ENCODE peak calls at places on chromosomes 16 and 17, in seven cellular contexts. One of them, this sample, is unnamed.

GRCh38 chr16:72203401-72203800 is 31.4 kb upstream of the PMFBP1 start:
- DNase-seq in sigmoid colon: no peak
- DNase-seq in IMR-90: peak
- DNase-seq in AG10803: peak
- DNase-seq in heart right ventricle: no peak
- DNase-seq in tibial artery: peak
- DNase-seq in A673: peak
- DNase-seq in this sample: peak

GRCh38 chr16:72474511-72475123 is 302.7 kb upstream of the PMFBP1 start:
- DNase-seq in sigmoid colon: no peak
- DNase-seq in A673: no peak
- DNase-seq in tibial artery: no peak
- DNase-seq in IMR-90: peak
- DNase-seq in AG10803: peak
- DNase-seq in heart right ventricle: no peak
- DNase-seq in this sample: peak

GRCh38 chr16:88703486-88704309 is 2.5 kb downstream of the RNF166 start:
- DNase-seq in heart right ventricle: peak
- DNase-seq in sigmoid colon: no peak
- DNase-seq in AG10803: no peak
- DNase-seq in A673: peak
- DNase-seq in IMR-90: no peak
- DNase-seq in tibial artery: no peak
- DNase-seq in this sample: no peak

GRCh38 chr16:47060596-47060995 is 83.1 kb downstream of the NETO2 start:
- DNase-seq in AG10803: no peak
- DNase-seq in tibial artery: peak
- DNase-seq in heart right ventricle: no peak
- DNase-seq in A673: no peak
- DNase-seq in sigmoid colon: peak
- DNase-seq in IMR-90: no peak
- DNase-seq in this sample: no peak

GRCh38 chr17:57211010-57211411 is 45.3 kb upstream of the MSI2 start:
- DNase-seq in IMR-90: no peak
- DNase-seq in tibial artery: no peak
- DNase-seq in A673: no peak
- DNase-seq in AG10803: no peak
- DNase-seq in heart right ventricle: no peak
- DNase-seq in sigmoid colon: no peak
- DNase-seq in this sample: no peak

GRCh38 chr16:89711601-89712475 is 8.9 kb downstream of the VPS9D1 start:
- DNase-seq in IMR-90: peak
- DNase-seq in A673: peak
- DNase-seq in AG10803: no peak
- DNase-seq in sigmoid colon: no peak
- DNase-seq in tibial artery: no peak
- DNase-seq in heart right ventricle: peak
- DNase-seq in this sample: peak

GRCh38 chr16:67672739-67673662 is 6.4 kb downstream of the C16orf86 start:
- DNase-seq in tibial artery: no peak
- DNase-seq in IMR-90: peak
- DNase-seq in AG10803: peak
- DNase-seq in A673: peak
- DNase-seq in heart right ventricle: peak
- DNase-seq in sigmoid colon: peak
- DNase-seq in this sample: peak

GRCh38 chr16:81551141-81551808 is 106.7 kb downstream of the CMIP start:
- DNase-seq in tibial artery: no peak
- DNase-seq in IMR-90: peak
- DNase-seq in A673: peak
- DNase-seq in sigmoid colon: no peak
- DNase-seq in AG10803: peak
- DNase-seq in heart right ventricle: no peak
- DNase-seq in this sample: peak

GRCh38 chr17:35878361-35878760 is 1.8 kb downstream of the CCL5 start:
- DNase-seq in sigmoid colon: no peak
- DNase-seq in tibial artery: no peak
- DNase-seq in heart right ventricle: no peak
- DNase-seq in AG10803: no peak
- DNase-seq in A673: no peak
- DNase-seq in IMR-90: no peak
- DNase-seq in this sample: no peak

GRCh38 chr17:48843172-48843900 is 12.5 kb downstream of the CALCOCO2 start:
- DNase-seq in heart right ventricle: no peak
- DNase-seq in tibial artery: no peak
- DNase-seq in sigmoid colon: no peak
- DNase-seq in A673: no peak
- DNase-seq in IMR-90: peak
- DNase-seq in AG10803: peak
- DNase-seq in this sample: no peak

GRCh38 chr17:78396436-78397335 is 18.2 kb downstream of the PGS1 start:
- DNase-seq in IMR-90: no peak
- DNase-seq in heart right ventricle: peak
- DNase-seq in sigmoid colon: no peak
- DNase-seq in AG10803: no peak
- DNase-seq in tibial artery: peak
- DNase-seq in A673: no peak
- DNase-seq in this sample: peak

GRCh38 chr17:67779098-67779672 is 46.1 kb upstream of the BPTF start:
- DNase-seq in tibial artery: no peak
- DNase-seq in AG10803: peak
- DNase-seq in IMR-90: peak
- DNase-seq in sigmoid colon: peak
- DNase-seq in A673: peak
- DNase-seq in heart right ventricle: peak
- DNase-seq in this sample: peak

GRCh38 chr17:38455288-38455915 is 27.1 kb downstream of the ARHGAP23 start:
- DNase-seq in A673: no peak
- DNase-seq in heart right ventricle: no peak
- DNase-seq in AG10803: no peak
- DNase-seq in sigmoid colon: no peak
- DNase-seq in tibial artery: no peak
- DNase-seq in IMR-90: no peak
- DNase-seq in this sample: no peak

GRCh38 chr17:57077000-57077399 is 8.0 kb upstream of the AKAP1 start:
- DNase-seq in A673: no peak
- DNase-seq in AG10803: no peak
- DNase-seq in tibial artery: no peak
- DNase-seq in heart right ventricle: no peak
- DNase-seq in sigmoid colon: no peak
- DNase-seq in IMR-90: no peak
- DNase-seq in this sample: no peak

GRCh38 chr17:56165017-56165720 is 11.9 kb downstream of the ANKFN1 start:
- DNase-seq in tibial artery: no peak
- DNase-seq in sigmoid colon: no peak
- DNase-seq in A673: no peak
- DNase-seq in IMR-90: peak
- DNase-seq in heart right ventricle: no peak
- DNase-seq in AG10803: peak
- DNase-seq in this sample: no peak

GRCh38 chr17:73536700-73537680 is 107.3 kb downstream of the SDK2 start:
- DNase-seq in sigmoid colon: no peak
- DNase-seq in AG10803: no peak
- DNase-seq in A673: no peak
- DNase-seq in heart right ventricle: no peak
- DNase-seq in tibial artery: no peak
- DNase-seq in IMR-90: no peak
- DNase-seq in this sample: no peak

GRCh38 chr17:6070895-6071511 is 824 bp downstream of the WSCD1 start:
- DNase-seq in sigmoid colon: no peak
- DNase-seq in tibial artery: no peak
- DNase-seq in heart right ventricle: no peak
- DNase-seq in AG10803: peak
- DNase-seq in IMR-90: no peak
- DNase-seq in A673: no peak
- DNase-seq in this sample: no peak

GRCh38 chr17:4206945-4207344 is 56.8 kb downstream of the ANKFY1 start:
- DNase-seq in IMR-90: no peak
- DNase-seq in heart right ventricle: no peak
- DNase-seq in sigmoid colon: no peak
- DNase-seq in tibial artery: no peak
- DNase-seq in AG10803: no peak
- DNase-seq in A673: no peak
- DNase-seq in this sample: no peak

GRCh38 chr16:50841081-50841886 is 99.4 kb downstream of the CYLD start:
- DNase-seq in sigmoid colon: no peak
- DNase-seq in AG10803: no peak
- DNase-seq in IMR-90: no peak
- DNase-seq in A673: no peak
- DNase-seq in tibial artery: no peak
- DNase-seq in heart right ventricle: no peak
- DNase-seq in this sample: peak

GRCh38 chr16:74991593-74992403 is 6.9 kb upstream of the WDR59 start:
- DNase-seq in IMR-90: no peak
- DNase-seq in A673: no peak
- DNase-seq in heart right ventricle: no peak
- DNase-seq in sigmoid colon: no peak
- DNase-seq in AG10803: no peak
- DNase-seq in tibial artery: no peak
- DNase-seq in this sample: no peak

GRCh38 chr17:79019631-79020584 is 4.1 kb upstream of the C1QTNF1 start:
- DNase-seq in IMR-90: peak
- DNase-seq in heart right ventricle: peak
- DNase-seq in A673: peak
- DNase-seq in sigmoid colon: peak
- DNase-seq in AG10803: peak
- DNase-seq in tibial artery: peak
- DNase-seq in this sample: peak

GRCh38 chr17:17664073-17664470 is 17.2 kb upstream of the RAI1 start:
- DNase-seq in IMR-90: no peak
- DNase-seq in A673: no peak
- DNase-seq in AG10803: no peak
- DNase-seq in sigmoid colon: no peak
- DNase-seq in tibial artery: no peak
- DNase-seq in heart right ventricle: no peak
- DNase-seq in this sample: no peak

GRCh38 chr17:17665255-17665654 is 16.0 kb upstream of the RAI1 start:
- DNase-seq in AG10803: no peak
- DNase-seq in IMR-90: no peak
- DNase-seq in sigmoid colon: no peak
- DNase-seq in heart right ventricle: no peak
- DNase-seq in A673: no peak
- DNase-seq in tibial artery: no peak
- DNase-seq in this sample: no peak

GRCh38 chr17:17661134-17661533 is 20.1 kb upstream of the RAI1 start:
- DNase-seq in IMR-90: no peak
- DNase-seq in AG10803: no peak
- DNase-seq in tibial artery: no peak
- DNase-seq in A673: no peak
- DNase-seq in heart right ventricle: no peak
- DNase-seq in sigmoid colon: no peak
- DNase-seq in this sample: no peak

GRCh38 chr17:17661834-17662233 is 19.4 kb upstream of the RAI1 start:
- DNase-seq in AG10803: no peak
- DNase-seq in A673: no peak
- DNase-seq in IMR-90: no peak
- DNase-seq in heart right ventricle: no peak
- DNase-seq in sigmoid colon: no peak
- DNase-seq in tibial artery: no peak
- DNase-seq in this sample: no peak

GRCh38 chr17:17663160-17664072 is 17.8 kb upstream of the RAI1 start:
- DNase-seq in A673: peak
- DNase-seq in AG10803: peak
- DNase-seq in heart right ventricle: peak
- DNase-seq in sigmoid colon: peak
- DNase-seq in IMR-90: peak
- DNase-seq in tibial artery: no peak
- DNase-seq in this sample: peak
- TF ChIP-seq CTCF in A673: no peak
- TF ChIP-seq CTCF in AG10803: no peak
- TF ChIP-seq CTCF in heart right ventricle: no peak
- TF ChIP-seq CTCF in sigmoid colon: no peak
- TF ChIP-seq CTCF in IMR-90: no peak
- TF ChIP-seq CTCF in tibial artery: no peak
- TF ChIP-seq CTCF in this sample: no peak

DNA sequence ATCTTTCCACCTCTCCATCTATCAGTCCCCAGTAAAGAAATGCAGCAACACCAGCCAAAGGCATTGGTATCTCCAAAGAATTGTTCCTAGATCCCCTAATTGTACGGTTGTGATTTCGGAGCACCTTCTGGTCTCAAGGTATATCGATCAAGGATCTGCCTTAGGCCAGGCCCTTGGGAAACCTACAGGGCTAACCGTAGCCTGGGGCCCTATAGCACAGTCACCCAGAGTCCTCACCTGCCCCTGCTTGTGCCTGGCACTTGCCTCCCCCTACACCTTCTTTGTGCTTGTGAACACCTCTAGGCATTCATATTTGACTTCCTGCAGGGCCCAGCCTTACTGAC is 16.8 kb upstream of the AURKB start:
- DNase-seq in tibial artery: no peak
- DNase-seq in IMR-90: no peak
- DNase-seq in A673: no peak
- DNase-seq in heart right ventricle: no peak
- DNase-seq in sigmoid colon: no peak
- DNase-seq in AG10803: no peak
- DNase-seq in this sample: no peak
- H3K4me3 ChIP-seq in tibial artery: peak
- H3K4me3 ChIP-seq in IMR-90: peak
- H3K4me3 ChIP-seq in A673: peak
- H3K4me3 ChIP-seq in heart right ventricle: no peak
- H3K4me3 ChIP-seq in sigmoid colon: peak
- H3K4me3 ChIP-seq in AG10803: peak
- H3K4me3 ChIP-seq in this sample: peak

DNA sequence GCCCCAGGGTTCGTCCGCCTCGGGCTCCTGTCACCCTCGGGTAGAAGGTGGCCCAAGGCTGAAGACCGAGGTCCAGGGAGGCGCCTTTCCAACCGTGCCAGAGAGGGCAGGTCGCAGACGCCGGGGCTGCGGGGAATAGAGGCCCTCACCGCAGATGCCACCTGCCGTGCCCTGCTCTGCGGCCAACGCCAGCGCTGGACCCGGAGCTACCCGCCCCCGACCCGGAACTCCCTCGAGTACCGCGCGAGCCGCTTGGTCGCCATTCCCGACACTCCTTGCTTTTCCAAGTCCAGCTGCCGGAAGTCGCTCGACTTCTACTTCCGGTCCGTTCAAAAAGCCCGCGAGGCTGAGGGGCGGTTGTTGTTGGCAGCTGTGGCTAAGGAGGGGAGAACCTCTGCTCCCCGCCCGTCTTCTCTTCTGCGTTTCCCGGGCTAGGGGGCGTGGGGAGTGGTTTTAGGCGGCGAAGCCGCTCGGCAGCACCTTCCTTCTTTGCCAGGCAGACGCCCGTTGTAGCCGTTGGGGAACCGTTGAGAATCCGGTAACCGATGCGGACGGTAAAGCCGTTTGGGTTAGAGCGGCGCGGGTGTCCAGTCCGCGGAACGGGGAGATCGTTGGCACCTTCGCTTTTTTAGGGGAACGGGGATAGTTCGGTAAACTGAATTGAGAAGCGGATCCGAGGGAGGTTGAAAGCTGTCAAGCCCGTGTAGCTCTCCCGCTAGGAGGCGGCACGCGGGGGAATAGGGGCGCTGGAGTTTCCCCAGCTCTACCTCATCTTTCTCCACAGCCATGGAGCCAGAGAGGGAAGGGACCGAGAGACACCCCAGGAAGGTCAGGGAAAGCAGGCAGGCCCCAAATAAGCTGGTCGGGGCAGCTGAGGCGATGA is at the start of the genes ERI2 and REXO5:
- DNase-seq in A673: peak
- DNase-seq in heart right ventricle: peak
- DNase-seq in AG10803: peak
- DNase-seq in sigmoid colon: peak
- DNase-seq in IMR-90: peak
- DNase-seq in tibial artery: peak
- DNase-seq in this sample: peak
- TF ChIP-seq CTCF in A673: peak
- TF ChIP-seq CTCF in heart right ventricle: no peak
- TF ChIP-seq CTCF in AG10803: peak
- TF ChIP-seq CTCF in sigmoid colon: peak
- TF ChIP-seq CTCF in IMR-90: peak
- TF ChIP-seq CTCF in tibial artery: peak
- TF ChIP-seq CTCF in this sample: peak

GRCh38 chr17:7887038-7887481 is 1.5 kb upstream of the CHD3 start:
- DNase-seq in sigmoid colon: no peak
- DNase-seq in tibial artery: no peak
- DNase-seq in IMR-90: no peak
- DNase-seq in A673: no peak
- DNase-seq in AG10803: no peak
- DNase-seq in heart right ventricle: no peak
- DNase-seq in this sample: no peak
- H3K4me3 ChIP-seq in sigmoid colon: peak
- H3K4me3 ChIP-seq in tibial artery: peak
- H3K4me3 ChIP-seq in IMR-90: peak
- H3K4me3 ChIP-seq in A673: peak
- H3K4me3 ChIP-seq in AG10803: peak
- H3K4me3 ChIP-seq in heart right ventricle: no peak
- H3K4me3 ChIP-seq in this sample: peak